ENCODE peak calls at places on chromosomes 12 and 14, in seven cellular contexts. X is ureter, N is COR-L47, G is DMS 273 treated with DMSO at 0.1 percent for 48 hours, R is anterior cingulate cortex, S is T-cell, V is amniotic stem cell. C is an unnamed sample.

GRCh38 chr12:65895031-65895430 is 70.7 kb downstream of the HMGA2 start:
- DNase-seq in X (no peak), N (no peak), G (no peak), R (no peak), S (no peak), V (no peak), C (no peak)

GRCh38 chr14:77302926-77303325 is 17.8 kb downstream of the POMT2 start:
- DNase-seq in X (no peak), N (no peak), G (no peak), R (no peak), S (no peak), V (no peak), C (no peak)

GRCh38 chr14:24367506-24368214 is at the start of gene NFATC4:
- DNase-seq in X (peak; percentile 85), N (peak; percentile 78), G (peak; percentile 77), R (peak; percentile 44), S (no peak), V (peak; percentile 88), C (no peak)

GRCh38 chr14:90060965-90061848 is 587 bp upstream of the KCNK13 start:
- DNase-seq in X (no peak), N (peak; percentile 17), G (no peak), R (no peak), S (no peak), V (no peak), C (no peak)

GRCh38 chr12:107328442-107329133 is 235.2 kb upstream of the CRY1 start:
- DNase-seq in X (no peak), N (no peak), G (no peak), R (no peak), S (no peak), V (no peak), C (no peak)

GRCh38 chr12:68953536-68953935 is 20.6 kb upstream of the CPM start:
- DNase-seq in X (no peak), N (no peak), G (no peak), R (no peak), S (no peak), V (no peak), C (no peak)

GRCh38 chr12:127239781-127240180 is 1027.2 kb upstream of the TMEM132C start:
- DNase-seq in X (no peak), N (no peak), G (no peak), R (no peak), S (no peak), V (no peak), C (no peak)

GRCh38 chr12:93689076-93689834 is 12.1 kb downstream of the CRADD start:
- DNase-seq in X (peak; percentile 64), N (no peak), G (no peak), R (no peak), S (no peak), V (no peak), C (no peak)

GRCh38 chr12:88111074-88111652 is 30.7 kb downstream of the CEP290 start:
- DNase-seq in X (no peak), N (peak; percentile 37), G (no peak), R (no peak), S (no peak), V (peak; percentile 0), C (no peak)

GRCh38 chr12:50224026-50224692 is 57.0 kb upstream of the CERS5 start:
- DNase-seq in X (no peak), N (no peak), G (no peak), R (no peak), S (peak; percentile 5), V (no peak), C (peak; percentile 63)

GRCh38 chr12:52800259-52800917 is 4.5 kb upstream of the KRT3 start:
- DNase-seq in X (no peak), N (no peak), G (no peak), R (no peak), S (no peak), V (no peak), C (no peak)

GRCh38 chr12:64404470-64405446 is 566 bp downstream of the XPOT start:
- DNase-seq in X (peak; percentile 78), N (peak; percentile 43), G (no peak), R (peak; percentile 55), S (no peak), V (peak; percentile 83), C (peak; percentile 27)

C was measured in T-helper 1 cell.